ENCODE peak calls at places on chromosomes 16 and 17, in eight cellular contexts. Q, P, E, H, N, K, A and X are unnamed samples.

GRCh38 chr16:88681084-88681680 is 5.1 kb downstream of the SNAI3 start:
- DNase-seq in Q (no peak), P (no peak), E (no peak), H (no peak), N (peak; percentile 93), K (no peak), A (no peak), X (peak; percentile 41)

GRCh38 chr17:75892556-75893224 is 4.1 kb downstream of the TRIM65 start:
- DNase-seq in Q (no peak), P (no peak), E (no peak), H (no peak), N (no peak), K (no peak), A (no peak), X (no peak)

GRCh38 chr16:281660-282249 is 1.2 kb upstream of the PDIA2 start:
- DNase-seq in Q (no peak), P (no peak), E (no peak), H (no peak), N (no peak), K (no peak), A (no peak), X (no peak)

GRCh38 chr16:69311533-69312388 is 611 bp downstream of the VPS4A start:
- DNase-seq in Q (no peak), P (no peak), E (peak; percentile 27), H (peak; percentile 71), N (peak; percentile 66), K (no peak), A (no peak), X (peak; percentile 25)

GRCh38 chr16:11212819-11213196 is 43.2 kb downstream of the SOCS1 start:
- DNase-seq in Q (no peak), P (no peak), E (no peak), H (no peak), N (no peak), K (no peak), A (no peak), X (no peak)

GRCh38 chr17:36069131-36069530 is 5.1 kb downstream of the CCL18 start:
- DNase-seq in Q (no peak), P (no peak), E (no peak), H (no peak), N (no peak), K (no peak), A (no peak), X (no peak)

GRCh38 chr16:57297856-57298255 is 13.4 kb upstream of the PLLP start:
- DNase-seq in Q (no peak), P (no peak), E (no peak), H (no peak), N (peak; percentile 64), K (no peak), A (no peak), X (no peak)

GRCh38 chr17:14458724-14459123 is 157.8 kb downstream of the HS3ST3B1 start:
- DNase-seq in Q (no peak), P (no peak), E (no peak), H (no peak), N (no peak), K (no peak), A (no peak), X (no peak)

GRCh38 chr17:16287563-16288027 is 65.7 kb downstream of the CENPV start:
- DNase-seq in Q (peak; percentile 35), P (no peak), E (no peak), H (peak; percentile 61), N (peak; percentile 56), K (no peak), A (no peak), X (no peak)

GRCh38 chr16:4172070-4172469 is 55.8 kb upstream of the ADCY9 start:
- DNase-seq in Q (peak; percentile 65), P (no peak), E (no peak), H (peak; percentile 90), N (no peak), K (no peak), A (no peak), X (peak; percentile 39)

GRCh38 chr17:48612854-48613691 is 2.0 kb downstream of the HOXB8 start:
- DNase-seq in Q (no peak), P (no peak), E (no peak), H (peak; percentile 76), N (no peak), K (no peak), A (no peak), X (no peak)

GRCh38 chr16:11494433-11494832 is 92.3 kb downstream of the LITAF start:
- DNase-seq in Q (no peak), P (no peak), E (no peak), H (no peak), N (no peak), K (no peak), A (no peak), X (no peak)

GRCh38 chr17:37570527-37571093 is 38.6 kb downstream of the SYNRG start:
- DNase-seq in Q (no peak), P (peak; percentile 21), E (peak; percentile 17), H (peak; percentile 76), N (no peak), K (peak; percentile 25), A (peak; percentile 45), X (peak; percentile 83)

GRCh38 chr17:74959826-74960738 is 12.5 kb downstream of the HID1 start:
- DNase-seq in Q (no peak), P (no peak), E (no peak), H (peak; percentile 75), N (no peak), K (no peak), A (no peak), X (no peak)

GRCh38 chr17:41065829-41066624 is at the start of gene KRTAP2-4:
- DNase-seq in Q (peak; percentile 83), P (peak; percentile 85), E (no peak), H (peak; percentile 90), N (no peak), K (no peak), A (peak; percentile 87), X (peak; percentile 77)

GRCh38 chr17:45345554-45346254 is 28.9 kb upstream of the MAP3K14 start:
- DNase-seq in Q (peak; percentile 98), P (peak; percentile 59), E (no peak), H (peak; percentile 74), N (peak; percentile 44), K (no peak), A (no peak), X (no peak)

GRCh38 chr16:30533146-30533522 is 1.5 kb downstream of the ZNF747 start:
- DNase-seq in Q (no peak), P (no peak), E (no peak), H (no peak), N (no peak), K (no peak), A (no peak), X (peak; percentile 53)
- H3K4me3 ChIP-seq in Q (no peak overlapping the region), P (no peak overlapping the region), E (no peak overlapping the region), H (peak overlapping the region; percentile 80), N (peak overlapping the region; percentile 79), K (peak overlapping the region; percentile 93), A (no peak overlapping the region), X (no peak overlapping the region)

DNA sequence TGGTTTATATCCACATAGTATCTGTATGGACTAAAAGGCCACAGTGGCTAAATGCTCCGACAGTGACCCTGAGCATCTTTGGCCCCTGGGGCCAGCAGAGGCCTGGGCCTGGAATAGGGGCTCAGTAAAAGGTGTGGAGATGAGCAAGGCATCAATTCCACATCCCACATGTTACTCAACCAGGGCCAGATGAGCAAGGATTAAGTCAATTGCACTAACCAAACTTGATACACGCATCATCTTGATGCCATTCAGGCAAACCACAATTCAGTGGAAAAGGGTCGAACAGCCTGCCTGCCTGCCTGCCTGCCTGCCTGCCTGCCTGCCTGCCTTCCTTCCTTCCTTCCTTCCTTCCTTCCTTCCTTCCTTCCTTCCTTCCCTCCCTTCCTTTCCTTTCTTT is 53.5 kb upstream of the DNAJA2 start:
- DNase-seq in Q (no peak), P (no peak), E (no peak), H (no peak), N (no peak), K (no peak), A (no peak), X (no peak)
- H3K4me3 ChIP-seq in Q (no peak overlapping the region), P (no peak overlapping the region), E (no peak overlapping the region), H (no peak overlapping the region), N (no peak overlapping the region), K (no peak overlapping the region), A (no peak overlapping the region), X (no peak overlapping the region)

DNA sequence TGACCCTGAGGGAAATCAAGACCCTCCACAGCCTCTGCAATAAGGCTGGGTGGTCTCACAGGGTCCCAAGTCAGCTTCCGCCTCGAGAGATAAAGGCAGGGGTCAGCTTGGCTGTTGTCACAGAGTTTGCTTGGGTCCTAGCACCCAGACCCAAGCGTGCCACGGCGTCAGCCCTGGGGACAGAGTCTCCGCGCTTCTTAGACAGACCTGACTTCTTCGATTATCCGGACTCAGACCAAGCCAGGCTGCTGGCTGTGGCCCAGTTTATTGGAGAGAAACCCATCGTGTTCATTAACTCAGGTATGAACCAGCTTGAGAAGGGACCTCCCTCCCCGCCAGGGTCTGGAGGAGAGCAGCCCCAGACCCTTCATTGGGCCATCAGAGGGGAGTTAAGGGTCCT is 588 bp downstream of the C16orf92 start:
- DNase-seq in Q (no peak), P (no peak), E (no peak), H (no peak), N (no peak), K (no peak), A (no peak), X (no peak)
- H3K4me3 ChIP-seq in Q (no peak overlapping the region), P (no peak overlapping the region), E (no peak overlapping the region), H (no peak overlapping the region), N (no peak overlapping the region), K (no peak overlapping the region), A (no peak overlapping the region), X (no peak overlapping the region)

DNA sequence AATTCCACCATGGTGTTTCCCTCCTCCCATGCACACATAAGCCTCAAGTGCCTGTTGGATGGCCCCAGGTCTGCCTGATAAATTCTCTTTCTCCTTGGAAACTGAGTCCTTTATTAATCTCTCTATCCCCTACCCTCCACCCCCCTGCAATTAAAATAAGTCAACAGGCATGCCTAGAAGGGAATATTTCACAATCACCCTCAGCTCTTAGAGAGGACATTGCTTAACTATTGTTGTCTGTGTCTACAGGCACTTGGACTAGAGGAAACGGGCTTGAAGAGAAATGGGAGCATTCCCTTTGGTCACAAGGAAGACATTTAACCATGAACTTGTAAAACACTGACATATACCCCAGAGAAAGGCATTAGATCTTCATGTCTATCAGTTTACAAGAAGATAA is 39.5 kb downstream of the RCVRN start:
- DNase-seq in Q (no peak), P (no peak), E (no peak), H (peak; percentile 6), N (no peak), K (no peak), A (no peak), X (peak; percentile 61)
- H3K4me3 ChIP-seq in Q (no peak overlapping the region), P (no peak overlapping the region), E (no peak overlapping the region), H (no peak overlapping the region), N (no peak overlapping the region), K (no peak overlapping the region), A (no peak overlapping the region), X (no peak overlapping the region)

GRCh38 chr17:50651661-50652060 is 17.0 kb downstream of the ABCC3 start:
- DNase-seq in Q (no peak), P (no peak), E (no peak), H (no peak), N (no peak), K (no peak), A (no peak), X (no peak)
- H3K4me3 ChIP-seq in Q (no peak overlapping the region), P (no peak overlapping the region), E (no peak overlapping the region), H (no peak overlapping the region), N (no peak overlapping the region), K (no peak overlapping the region), A (no peak overlapping the region), X (no peak overlapping the region)